ENCODE peak calls at places on chromosome 6, in five cellular contexts. K is mucosa of descending colon, G is adrenal gland, C is spleen, D is small intestine. U is an unnamed sample. For H3K4me1 and H3K36me3, the result is how much of the 10 kb centered on the place peaks cover.

GRCh38 chr6:38570750-38571149 is 69.0 kb downstream of the BTBD9 start:
- DNase-seq in K (no peak), G (no peak), C (no peak), D (peak), U (no peak)

GRCh38 chr6:113184736-113185135 is 672.4 kb upstream of the MARCKS start:
- DNase-seq in K (no peak), G (no peak), C (no peak), D (no peak), U (no peak)

GRCh38 chr6:111610548-111611172 is 5.0 kb upstream of the TRAF3IP2 start:
- DNase-seq in K (peak), G (no peak), C (no peak), D (peak), U (no peak)

GRCh38 chr6:92159046-92159445 is 1260.3 kb downstream of the EPHA7 start:
- DNase-seq in K (no peak), G (no peak), C (no peak), D (no peak), U (no peak)

GRCh38 chr6:103107985-103108384 is 1714.5 kb downstream of the GRIK2 start:
- DNase-seq in K (no peak), G (no peak), C (no peak), D (no peak), U (no peak)

GRCh38 chr6:36131517-36132220 is 1.4 kb downstream of the MAPK13 start:
- DNase-seq in K (peak), G (peak), C (peak), D (peak), U (no peak)

GRCh38 chr6:161273356-161273751 is 507 bp downstream of the AGPAT4 start:
- DNase-seq in K (no peak), G (peak), C (no peak), D (no peak), U (no peak)

GRCh38 chr6:73542882-73543281 is 22.1 kb upstream of the EEF1A1 start:
- DNase-seq in K (no peak), G (no peak), C (peak), D (no peak), U (no peak)

GRCh38 chr6:117829594-117830319 is 77.3 kb upstream of the SLC35F1 start:
- DNase-seq in K (no peak), G (peak), C (no peak), D (no peak), U (peak)

GRCh38 chr6:27986928-27987725 is 30.1 kb downstream of the OR2B6 start:
- DNase-seq in K (no peak), G (no peak), C (no peak), D (no peak), U (no peak)

GRCh38 chr6:149264629-149265028 is 52.9 kb upstream of the TAB2 start:
- DNase-seq in K (no peak), G (no peak), C (no peak), D (no peak), U (peak)

GRCh38 chr6:30044630-30045029 is 16.4 kb upstream of the POLR1H start:
- DNase-seq in K (no peak), G (peak), C (no peak), D (peak), U (no peak)

GRCh38 chr6:33199687-33200233 is 705 bp downstream of the RXRB start:
- DNase-seq in K (peak), G (no peak), C (peak), D (peak), U (peak)

GRCh38 chr6:39881851-39882566 is 52.3 kb downstream of the MOCS1 start:
- DNase-seq in K (no peak), G (no peak), C (no peak), D (no peak), U (no peak)

GRCh38 chr6:44001318-44001868 is 125.9 kb downstream of the MRPL14 start:
- DNase-seq in K (no peak), G (no peak), C (no peak), D (peak), U (peak)

GRCh38 chr6:20333870-20334269 is 67.8 kb upstream of the E2F3 start:
- DNase-seq in K (no peak), G (no peak), C (no peak), D (no peak), U (no peak)

GRCh38 chr6:35148167-35148741 is 7.1 kb upstream of the TCP11 start:
- DNase-seq in K (no peak), G (no peak), C (no peak), D (no peak), U (peak)

DNA sequence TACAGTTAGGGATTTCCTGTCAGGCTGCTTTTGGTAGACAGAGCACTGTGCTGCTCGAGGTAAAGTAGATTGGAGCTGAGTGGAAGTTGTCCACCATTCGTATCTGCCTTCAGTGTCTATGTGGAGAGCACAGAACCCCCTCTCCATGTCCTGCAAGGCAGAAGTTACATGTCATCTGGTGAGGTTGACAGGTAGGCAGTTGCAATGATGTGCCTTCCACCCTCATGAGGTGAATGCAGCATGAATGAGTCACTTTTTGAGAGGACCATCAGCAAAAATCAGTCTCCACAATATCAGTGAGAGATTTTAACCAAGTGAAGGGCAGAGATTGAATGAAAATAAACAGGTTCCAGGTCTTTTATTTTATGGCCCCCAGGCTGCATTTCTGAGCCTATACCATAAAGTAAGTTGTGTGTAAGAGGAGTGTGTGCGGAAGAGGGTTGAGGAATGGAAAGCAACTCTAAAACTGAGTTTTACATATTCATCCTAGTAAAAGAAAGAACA is 16.0 kb downstream of the TRAPPC3L start:
- DNase-seq in K (no peak), G (no peak), C (no peak), D (no peak), U (no peak)
- H3K4me1 ChIP-seq in K (under half), G (under half), C (under half), D (under half), U (under half)

GRCh38 chr6:101380861-101381630 is 12.5 kb upstream of the GRIK2 start:
- DNase-seq in K (no peak), G (no peak), C (no peak), D (no peak), U (no peak)
- H3K36me3 ChIP-seq in K (under half), G (under half), C (under half), D (under half), U (under half)

GRCh38 chr6:6591778-6592388 is 3.4 kb downstream of the LY86 start:
- DNase-seq in K (no peak), G (peak), C (no peak), D (no peak), U (no peak)
- H3K4me1 ChIP-seq in K (under half), G (under half), C (half or more), D (under half), U (under half)

DNA sequence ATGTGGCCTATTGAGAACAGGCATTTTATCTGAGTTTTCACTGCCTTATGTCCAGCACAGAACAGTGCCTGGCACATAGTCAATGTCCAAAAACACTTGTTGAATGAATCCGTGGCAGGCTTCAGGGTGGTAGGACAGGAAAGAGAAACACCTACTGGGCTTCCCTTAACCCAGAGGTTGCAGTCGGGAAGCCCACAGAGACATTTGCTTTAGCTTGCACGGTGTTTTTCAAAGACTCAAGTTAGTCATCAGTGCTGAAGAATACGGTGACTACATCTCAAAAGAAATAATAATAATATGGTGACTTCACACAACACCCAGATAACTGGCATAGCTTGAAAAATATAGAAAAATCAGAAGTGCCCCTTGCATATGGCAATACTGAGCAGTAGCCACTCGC is 160.4 kb downstream of the CD83 start:
- DNase-seq in K (no peak), G (no peak), C (no peak), D (no peak), U (no peak)
- H3K36me3 ChIP-seq in K (under half), G (under half), C (under half), D (under half), U (under half)

GRCh38 chr6:41892921-41893564 is 2.1 kb downstream of the USP49 start:
- DNase-seq in K (no peak), G (no peak), C (no peak), D (no peak), U (peak)
- H3K4me1 ChIP-seq in K (under half), G (under half), C (under half), D (under half), U (under half)

U was measured in neural progenitor cell.